ENCODE peak calls at places on chromosomes 7 and 10, in five cellular contexts. A is epithelial cell of proximal tubule, U is choroid plexus epithelial cell, G is GM13976, M is GM12865. O is an unnamed sample.

GRCh38 chr7:155455132-155455693 is 2.7 kb upstream of the EN2 start:
- DNase-seq in A (no peak), U (no peak), G (no peak), M (no peak), O (no peak)

GRCh38 chr7:137978464-137979237 is 23.2 kb downstream of the CREB3L2 start:
- DNase-seq in A (peak), U (peak), G (no peak), M (no peak), O (no peak)

GRCh38 chr10:82377608-82378007 is 502.6 kb downstream of the NRG3 start:
- DNase-seq in A (peak), U (peak), G (peak), M (peak), O (no peak)

GRCh38 chr7:151626422-151627115 is 106.9 kb upstream of the RHEB start:
- DNase-seq in A (no peak), U (peak), G (no peak), M (peak), O (no peak)

GRCh38 chr7:94095359-94096009 is 91.3 kb upstream of the BET1 start:
- DNase-seq in A (no peak), U (peak), G (no peak), M (no peak), O (no peak)

GRCh38 chr10:103025696-103026095 is 107.6 kb downstream of the CNNM2 start:
- DNase-seq in A (no peak), U (no peak), G (no peak), M (no peak), O (no peak)

GRCh38 chr7:77982926-77983550 is 184.5 kb downstream of the PHTF2 start:
- DNase-seq in A (no peak), U (peak), G (no peak), M (peak), O (no peak)

GRCh38 chr10:115092258-115092554 is 959 bp upstream of the ATRNL1 start:
- DNase-seq in A (no peak), U (peak), G (no peak), M (no peak), O (no peak)

GRCh38 chr7:116772423-116772852 is 89.9 kb upstream of the CAPZA2 start:
- DNase-seq in A (peak), U (peak), G (no peak), M (no peak), O (no peak)

GRCh38 chr7:68715907-68716306 is 882.4 kb upstream of the AUTS2 start:
- DNase-seq in A (no peak), U (no peak), G (no peak), M (no peak), O (no peak)

GRCh38 chr10:116272497-116273221 is at the start of gene GFRA1:
- DNase-seq in A (no peak), U (no peak), G (peak), M (no peak), O (peak)

GRCh38 chr10:133034092-133034491 is 53.6 kb upstream of the ADGRA1 start:
- DNase-seq in A (no peak), U (no peak), G (no peak), M (no peak), O (no peak)

GRCh38 chr10:121813211-121813812 is 114.5 kb downstream of the ATE1 start:
- DNase-seq in A (no peak), U (peak), G (no peak), M (no peak), O (no peak)

GRCh38 chr10:50326757-50327701 is 75.7 kb upstream of the ASAH2 start:
- DNase-seq in A (no peak), U (peak), G (no peak), M (no peak), O (no peak)

GRCh38 chr10:33291053-33291592 is 43.3 kb downstream of the NRP1 start:
- DNase-seq in A (peak), U (peak), G (no peak), M (no peak), O (no peak)

DNA sequence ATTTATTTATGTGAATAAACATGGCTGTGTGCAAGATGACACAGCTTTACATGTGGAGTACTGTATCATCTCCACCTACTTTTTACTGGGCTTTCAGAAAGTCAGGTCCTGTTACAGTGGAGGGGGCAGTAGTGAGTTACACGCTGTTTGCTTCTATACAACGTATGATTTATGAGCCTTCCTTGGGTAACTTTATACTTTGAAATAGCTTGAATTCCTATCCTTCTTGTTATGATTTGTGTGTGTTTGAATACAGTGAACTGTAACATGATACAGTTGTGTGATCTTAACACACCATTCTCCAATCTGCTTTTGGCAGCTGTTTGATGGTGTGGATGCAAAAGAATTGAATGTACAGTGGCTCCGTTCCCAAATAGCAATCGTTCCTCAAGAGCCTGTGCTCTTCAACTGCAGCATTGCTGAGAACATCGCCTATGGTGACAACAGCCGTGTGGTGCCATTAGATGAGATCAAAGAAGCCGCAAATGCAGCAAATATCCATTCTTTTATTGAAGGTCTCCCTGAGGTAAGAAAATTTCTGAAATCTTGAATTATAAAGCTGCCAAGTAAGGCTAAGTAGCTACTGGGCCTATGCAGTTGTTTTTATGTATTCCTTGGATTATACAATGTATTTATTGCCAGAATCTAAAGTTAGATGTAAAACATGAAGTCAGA is 41.6 kb downstream of the SP8 start:
- DNase-seq in A (no peak), U (peak), G (no peak), M (no peak), O (no peak)
- TF ChIP-seq CTCF in A (peak), U (no peak), G (no peak), M (no peak), O (no peak)

GRCh38 chr10:48197236-48197899 is 77.1 kb downstream of the FRMPD2 start:
- DNase-seq in A (no peak), U (no peak), G (no peak), M (no peak), O (no peak)
- TF ChIP-seq CTCF in A (no peak), U (no peak), G (no peak), M (no peak), O (no peak)

DNA sequence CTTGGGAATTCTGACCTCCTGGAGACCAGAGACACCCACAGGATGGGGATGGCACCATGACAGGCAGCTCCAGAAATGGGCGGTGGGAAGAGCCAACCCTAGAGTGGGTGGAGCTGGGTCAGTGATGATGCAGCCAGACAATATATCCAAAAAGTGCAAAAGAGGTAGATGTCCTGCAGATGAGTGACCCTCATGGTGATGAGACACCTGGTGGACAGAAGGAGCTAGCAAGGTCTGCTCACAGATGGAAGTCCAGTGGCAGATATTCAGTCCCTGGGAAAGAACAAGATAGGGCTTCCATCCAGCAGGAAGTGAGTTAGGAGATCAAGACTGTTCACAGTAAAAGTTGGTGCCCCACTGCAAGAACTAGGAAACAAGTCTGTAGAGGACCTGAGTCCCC is 19.2 kb upstream of the GRB10 start:
- DNase-seq in A (no peak), U (no peak), G (no peak), M (no peak), O (no peak)
- TF ChIP-seq CTCF in A (peak), U (peak), G (no peak), M (no peak), O (no peak)

GRCh38 chr7:41731486-41732278 is 28.8 kb upstream of the INHBA start:
- DNase-seq in A (no peak), U (no peak), G (peak), M (peak), O (no peak)

GRCh38 chr7:41730668-41731067 is 27.8 kb upstream of the INHBA start:
- DNase-seq in A (no peak), U (no peak), G (no peak), M (no peak), O (no peak)

GRCh38 chr7:41733063-41733398 is 30.1 kb upstream of the INHBA start:
- DNase-seq in A (no peak), U (no peak), G (no peak), M (no peak), O (no peak)

GRCh38 chr7:41732279-41733062 is 29.6 kb upstream of the INHBA start:
- DNase-seq in A (no peak), U (peak), G (no peak), M (no peak), O (no peak)
- TF ChIP-seq CTCF in A (peak), U (peak), G (no peak), M (peak), O (peak)